ENCODE peak calls at places on chromosomes 7 and 10, in eight cellular contexts. One of them, this sample, is unnamed.
A peak's percentile ranks its signal among the peaks of the same experiment; 100 is the strongest.

GRCh38 chr7:150716368-150716767 is at the start of gene GIMAP1:
- DNase-seq in cardiac fibroblast: no peak
- DNase-seq in neural progenitor cell: no peak
- DNase-seq in mucosa of descending colon: peak; percentile 58
- DNase-seq in activated naive CD4-positive, alpha-beta T cell: no peak
- DNase-seq in COLO829: no peak
- DNase-seq in tibial nerve: no peak
- DNase-seq in mucosa of gallbladder: no peak
- DNase-seq in this sample: no peak

GRCh38 chr7:142880886-142881505 is 4.5 kb downstream of the TRPV6 start:
- DNase-seq in activated naive CD4-positive, alpha-beta T cell: no peak
- DNase-seq in mucosa of descending colon: peak; percentile 49
- DNase-seq in cardiac fibroblast: peak; percentile 29
- DNase-seq in mucosa of gallbladder: peak; percentile 45
- DNase-seq in neural progenitor cell: peak; percentile 61
- DNase-seq in tibial nerve: no peak
- DNase-seq in COLO829: peak; percentile 63
- DNase-seq in this sample: peak; percentile 37

GRCh38 chr7:8371742-8372141 is 61.7 kb upstream of the NXPH1 start:
- DNase-seq in COLO829: no peak
- DNase-seq in activated naive CD4-positive, alpha-beta T cell: no peak
- DNase-seq in mucosa of gallbladder: no peak
- DNase-seq in tibial nerve: no peak
- DNase-seq in mucosa of descending colon: no peak
- DNase-seq in cardiac fibroblast: no peak
- DNase-seq in neural progenitor cell: no peak
- DNase-seq in this sample: no peak

GRCh38 chr7:27930910-27931476 is 191.0 kb downstream of the TAX1BP1 start:
- DNase-seq in COLO829: no peak
- DNase-seq in tibial nerve: no peak
- DNase-seq in activated naive CD4-positive, alpha-beta T cell: no peak
- DNase-seq in cardiac fibroblast: no peak
- DNase-seq in mucosa of gallbladder: no peak
- DNase-seq in mucosa of descending colon: no peak
- DNase-seq in neural progenitor cell: no peak
- DNase-seq in this sample: no peak

GRCh38 chr7:4738711-4739527 is 36.5 kb upstream of the AP5Z1 start:
- DNase-seq in COLO829: no peak
- DNase-seq in activated naive CD4-positive, alpha-beta T cell: no peak
- DNase-seq in mucosa of descending colon: no peak
- DNase-seq in tibial nerve: no peak
- DNase-seq in neural progenitor cell: peak; percentile 81
- DNase-seq in mucosa of gallbladder: peak; percentile 44
- DNase-seq in cardiac fibroblast: peak; percentile 93
- DNase-seq in this sample: peak; percentile 96

GRCh38 chr10:93152136-93152535 is 78.4 kb downstream of the CYP26A1 start:
- DNase-seq in activated naive CD4-positive, alpha-beta T cell: no peak
- DNase-seq in mucosa of gallbladder: no peak
- DNase-seq in COLO829: peak; percentile 44
- DNase-seq in cardiac fibroblast: peak; percentile 46
- DNase-seq in neural progenitor cell: no peak
- DNase-seq in tibial nerve: no peak
- DNase-seq in mucosa of descending colon: no peak
- DNase-seq in this sample: peak; percentile 79

GRCh38 chr7:44212018-44212417 is 11.2 kb downstream of the YKT6 start:
- DNase-seq in mucosa of descending colon: no peak
- DNase-seq in activated naive CD4-positive, alpha-beta T cell: no peak
- DNase-seq in mucosa of gallbladder: no peak
- DNase-seq in COLO829: peak; percentile 87
- DNase-seq in tibial nerve: no peak
- DNase-seq in cardiac fibroblast: no peak
- DNase-seq in neural progenitor cell: no peak
- DNase-seq in this sample: no peak

GRCh38 chr10:86957471-86958108 is at the start of gene MMRN2:
- DNase-seq in activated naive CD4-positive, alpha-beta T cell: no peak
- DNase-seq in mucosa of gallbladder: no peak
- DNase-seq in COLO829: no peak
- DNase-seq in tibial nerve: no peak
- DNase-seq in mucosa of descending colon: no peak
- DNase-seq in neural progenitor cell: no peak
- DNase-seq in cardiac fibroblast: peak; percentile 60
- DNase-seq in this sample: no peak

GRCh38 chr7:141378405-141378804 is 172.8 kb upstream of the AGK start:
- DNase-seq in neural progenitor cell: no peak
- DNase-seq in activated naive CD4-positive, alpha-beta T cell: no peak
- DNase-seq in COLO829: no peak
- DNase-seq in mucosa of descending colon: no peak
- DNase-seq in mucosa of gallbladder: no peak
- DNase-seq in cardiac fibroblast: no peak
- DNase-seq in tibial nerve: no peak
- DNase-seq in this sample: no peak

GRCh38 chr10:34137955-34138354 is 677.1 kb downstream of the PARD3 start:
- DNase-seq in mucosa of gallbladder: no peak
- DNase-seq in cardiac fibroblast: no peak
- DNase-seq in tibial nerve: no peak
- DNase-seq in activated naive CD4-positive, alpha-beta T cell: no peak
- DNase-seq in mucosa of descending colon: no peak
- DNase-seq in neural progenitor cell: no peak
- DNase-seq in COLO829: peak; percentile 3
- DNase-seq in this sample: peak; percentile 6

GRCh38 chr7:38932509-38933168 is 23.6 kb upstream of the VPS41 start:
- DNase-seq in cardiac fibroblast: peak; percentile 65
- DNase-seq in activated naive CD4-positive, alpha-beta T cell: peak; percentile 3
- DNase-seq in mucosa of gallbladder: peak; percentile 66
- DNase-seq in mucosa of descending colon: peak; percentile 83
- DNase-seq in tibial nerve: peak; percentile 50
- DNase-seq in COLO829: peak; percentile 60
- DNase-seq in neural progenitor cell: peak; percentile 82
- DNase-seq in this sample: peak; percentile 67

GRCh38 chr7:153939654-153940053 is 112.5 kb upstream of the DPP6 start:
- DNase-seq in COLO829: no peak
- DNase-seq in neural progenitor cell: no peak
- DNase-seq in mucosa of gallbladder: no peak
- DNase-seq in mucosa of descending colon: no peak
- DNase-seq in tibial nerve: no peak
- DNase-seq in cardiac fibroblast: no peak
- DNase-seq in activated naive CD4-positive, alpha-beta T cell: no peak
- DNase-seq in this sample: no peak

GRCh38 chr7:85734823-85735222 is 548.0 kb upstream of the SEMA3D start:
- DNase-seq in mucosa of gallbladder: no peak
- DNase-seq in activated naive CD4-positive, alpha-beta T cell: no peak
- DNase-seq in tibial nerve: no peak
- DNase-seq in mucosa of descending colon: no peak
- DNase-seq in neural progenitor cell: no peak
- DNase-seq in COLO829: no peak
- DNase-seq in cardiac fibroblast: no peak
- DNase-seq in this sample: no peak

GRCh38 chr10:73625884-73626753 is 15.2 kb downstream of the MYOZ1 start:
- DNase-seq in COLO829: peak; percentile 95
- DNase-seq in tibial nerve: peak; percentile 91
- DNase-seq in mucosa of descending colon: peak; percentile 99
- DNase-seq in neural progenitor cell: peak; percentile 99
- DNase-seq in cardiac fibroblast: peak; percentile 98
- DNase-seq in mucosa of gallbladder: peak; percentile 97
- DNase-seq in activated naive CD4-positive, alpha-beta T cell: peak; percentile 70
- DNase-seq in this sample: peak; percentile 99

GRCh38 chr7:51045319-51046102 is 262.8 kb upstream of the GRB10 start:
- DNase-seq in cardiac fibroblast: peak; percentile 5
- DNase-seq in tibial nerve: no peak
- DNase-seq in activated naive CD4-positive, alpha-beta T cell: no peak
- DNase-seq in mucosa of gallbladder: no peak
- DNase-seq in mucosa of descending colon: no peak
- DNase-seq in COLO829: no peak
- DNase-seq in neural progenitor cell: no peak
- DNase-seq in this sample: peak; percentile 70

GRCh38 chr7:36884863-36885262 is 160.6 kb upstream of the AOAH start:
- DNase-seq in neural progenitor cell: no peak
- DNase-seq in tibial nerve: no peak
- DNase-seq in mucosa of descending colon: no peak
- DNase-seq in cardiac fibroblast: no peak
- DNase-seq in COLO829: no peak
- DNase-seq in activated naive CD4-positive, alpha-beta T cell: no peak
- DNase-seq in mucosa of gallbladder: no peak
- DNase-seq in this sample: no peak

GRCh38 chr7:50270531-50271018 is 33.9 kb upstream of the IKZF1 start:
- DNase-seq in neural progenitor cell: no peak
- DNase-seq in activated naive CD4-positive, alpha-beta T cell: no peak
- DNase-seq in mucosa of gallbladder: no peak
- DNase-seq in cardiac fibroblast: no peak
- DNase-seq in mucosa of descending colon: no peak
- DNase-seq in tibial nerve: no peak
- DNase-seq in COLO829: no peak
- DNase-seq in this sample: no peak

This sample was measured in ELR.